ENCODE peak calls at places on chromosomes 4 and X, in four cellular contexts. C is H9, S is neuronal stem cell, W is IMR-90. A is an unnamed sample.

GRCh38 chr4:3291969-3292570 is 751 bp upstream of the RGS12 start:
- DNase-seq in C (peak), S (no peak), W (no peak), A (peak)

GRCh38 chr4:84688605-84689004 is 105.7 kb downstream of the CDS1 start:
- DNase-seq in C (no peak), S (no peak), W (no peak), A (no peak)

GRCh38 chr4:140083320-140083719 is 70.7 kb downstream of the MAML3 start:
- DNase-seq in C (no peak), S (no peak), W (no peak), A (peak)

GRCh38 chr4:148203056-148203898 is 238.9 kb downstream of the NR3C2 start:
- DNase-seq in C (peak), S (peak), W (no peak), A (no peak)

GRCh38 chr4:2044542-2045517 is 14.3 kb upstream of the NAT8L start:
- DNase-seq in C (no peak), S (no peak), W (no peak), A (no peak)

GRCh38 chr4:1171306-1172227 is 816 bp downstream of the SPON2 start:
- DNase-seq in C (peak), S (no peak), W (no peak), A (no peak)

GRCh38 chr4:100188829-100189228 is 1.4 kb downstream of the DDIT4L start:
- DNase-seq in C (no peak), S (no peak), W (no peak), A (no peak)

GRCh38 chr4:113397114-113397701 is 347.8 kb downstream of the ANK2 start:
- DNase-seq in C (no peak), S (no peak), W (peak), A (no peak)

GRCh38 chr4:88900432-88900831 is 156.6 kb downstream of the FAM13A start:
- DNase-seq in C (no peak), S (no peak), W (peak), A (no peak)

GRCh38 chrX:52933976-52934703 is 24.2 kb downstream of the FAM156A start:
- DNase-seq in C (no peak), S (no peak), W (no peak), A (peak)

GRCh38 chrX:7159132-7159861 is 11.3 kb upstream of the PUDP start:
- DNase-seq in C (no peak), S (no peak), W (no peak), A (no peak)

GRCh38 chr4:156638925-156639605 is 332.5 kb downstream of the PDGFC start:
- DNase-seq in C (no peak), S (no peak), W (peak), A (peak)

GRCh38 chr4:30714408-30715031 is 5.6 kb upstream of the PCDH7 start:
- DNase-seq in C (peak), S (peak), W (peak), A (peak)

GRCh38 chr4:6688879-6689505 is 4.7 kb upstream of the S100P start:
- DNase-seq in C (peak), S (no peak), W (peak), A (peak)

GRCh38 chrX:12955882-12956703 is 18.8 kb upstream of the TMSB4X start:
- DNase-seq in C (no peak), S (no peak), W (peak), A (peak)

GRCh38 chrX:17654116-17654515 is 83.2 kb upstream of the SCML1 start:
- DNase-seq in C (no peak), S (no peak), W (no peak), A (no peak)

GRCh38 chr4:37629713-37630112 is 56.5 kb downstream of the RELL1 start:
- DNase-seq in C (no peak), S (no peak), W (no peak), A (no peak)

GRCh38 chr4:153916273-153916755 is 127.4 kb upstream of the SFRP2 start:
- DNase-seq in C (no peak), S (no peak), W (no peak), A (no peak)

GRCh38 chr4:172390341-172390740 is 577.1 kb downstream of the GALNTL6 start:
- DNase-seq in C (no peak), S (no peak), W (no peak), A (no peak)

GRCh38 chr4:4787421-4787820 is 72.0 kb upstream of the MSX1 start:
- DNase-seq in C (no peak), S (no peak), W (no peak), A (no peak)

DNA sequence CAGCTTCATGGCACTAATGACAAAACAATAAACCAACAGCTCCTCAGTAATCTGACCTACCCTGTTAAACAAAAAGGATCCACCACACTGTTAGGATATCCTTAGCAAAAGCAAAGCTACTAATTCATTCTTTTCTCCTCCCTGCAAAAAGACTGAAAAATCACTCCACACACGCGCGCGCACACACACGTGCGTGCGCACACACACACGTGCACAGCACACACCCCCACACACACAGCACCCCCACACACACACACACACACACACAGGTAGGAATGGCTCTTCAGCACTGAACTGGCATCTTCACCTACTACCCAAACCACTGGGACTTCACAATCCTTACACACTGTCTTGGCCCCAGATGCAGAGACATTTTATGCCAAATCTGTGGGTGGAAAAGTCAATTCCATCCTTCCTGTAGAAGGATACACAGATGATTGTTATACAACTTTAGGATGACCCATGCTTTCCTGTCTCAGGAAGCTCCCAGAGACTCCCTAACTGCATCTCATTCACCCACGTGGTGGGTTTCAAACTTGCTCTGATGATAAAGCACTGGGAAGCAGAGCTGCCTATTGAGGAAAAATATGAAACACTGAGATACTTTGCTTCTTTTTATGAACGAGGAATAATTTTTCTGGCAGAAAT is 102.5 kb downstream of the TSPAN5 start:
- DNase-seq in C (no peak), S (no peak), W (peak), A (no peak)
- H3K14ac ChIP-seq in C (no peak), S (no peak), W (peak), A (no peak)

GRCh38 chr4:39526810-39527295 is 386 bp downstream of the UGDH start:
- DNase-seq in C (no peak), S (peak), W (no peak), A (no peak)
- H3K14ac ChIP-seq in C (peak), S (peak), W (peak), A (peak)

GRCh38 chrX:42075032-42075431 is 151.7 kb upstream of the CASK start:
- DNase-seq in C (no peak), S (no peak), W (no peak), A (no peak)

GRCh38 chrX:42085836-42086235 is 162.5 kb upstream of the CASK start:
- DNase-seq in C (no peak), S (no peak), W (no peak), A (no peak)

DNA sequence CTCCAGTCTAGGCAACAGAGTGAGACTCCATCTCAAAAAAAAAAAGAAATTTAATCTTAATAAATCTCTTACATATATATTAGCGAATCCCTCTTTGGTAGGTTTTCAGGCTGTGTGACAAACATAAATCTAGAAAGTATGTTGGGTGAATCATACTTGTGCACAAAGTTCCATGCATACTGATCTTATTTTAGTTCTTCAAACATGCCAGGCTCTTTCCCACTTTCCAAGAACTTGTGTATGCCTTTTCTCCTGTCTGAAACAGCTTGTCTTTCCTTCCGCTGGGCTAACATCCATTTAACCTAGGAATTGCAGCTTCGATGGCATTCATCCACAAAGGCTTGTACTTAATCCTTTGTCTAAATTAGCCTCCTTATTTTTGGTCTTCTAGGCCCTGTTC is 156.6 kb upstream of the CASK start:
- DNase-seq in C (no peak), S (no peak), W (peak), A (peak)
- H3K14ac ChIP-seq in C (no peak), S (no peak), W (no peak), A (no peak)

GRCh38 chr4:182807841-182808548 is 109.2 kb downstream of the DCTD start:
- DNase-seq in C (peak), S (no peak), W (no peak), A (no peak)
- H3K14ac ChIP-seq in C (no peak), S (peak), W (no peak), A (no peak)

DNA sequence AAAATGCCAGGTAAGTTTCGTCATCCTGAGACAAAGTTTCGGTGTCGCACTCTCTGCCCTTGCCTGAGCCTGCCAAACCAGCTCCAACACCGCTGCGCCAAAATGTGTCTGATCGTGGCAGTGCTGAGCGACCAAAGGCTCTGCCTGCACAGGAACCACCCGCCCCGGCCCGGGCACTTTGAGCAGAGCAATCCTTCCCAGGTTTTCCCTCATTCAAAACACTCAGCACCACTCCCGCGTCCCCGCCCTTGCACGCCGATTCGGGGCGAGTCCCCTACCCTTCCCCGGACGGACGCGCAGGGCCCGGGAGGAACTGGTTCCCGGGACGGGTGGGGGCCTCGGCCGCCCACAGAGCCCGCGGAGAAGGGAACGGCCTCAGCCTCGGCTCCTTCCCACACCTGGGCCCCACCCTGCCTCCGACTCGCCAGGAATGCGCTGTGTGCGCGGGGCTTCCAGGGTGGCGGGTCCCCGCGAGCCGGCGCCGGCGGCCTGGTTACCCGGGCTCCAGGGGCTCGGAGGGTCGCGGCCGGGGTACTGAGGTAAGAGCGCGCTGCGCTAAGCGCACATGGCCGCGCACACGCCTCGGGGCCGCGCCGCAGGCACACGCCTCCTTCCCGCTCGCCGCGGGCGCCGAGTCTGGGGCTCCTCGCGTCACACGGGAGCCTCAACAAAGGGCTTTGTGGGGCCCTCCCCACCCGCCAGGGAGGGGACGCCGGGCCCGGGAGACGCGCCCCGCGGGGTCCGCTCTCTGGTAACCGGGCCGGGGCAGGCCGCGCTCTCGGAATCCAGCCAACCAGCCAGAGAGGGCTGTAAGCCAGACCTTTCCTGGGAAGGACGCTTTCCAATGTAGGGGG is at the start of gene C4orf36:
- DNase-seq in C (peak), S (peak), W (peak), A (peak)
- H3K14ac ChIP-seq in C (peak), S (peak), W (peak), A (peak)

GRCh38 chr4:183100827-183101226 is 1.8 kb downstream of the WWC2 start:
- DNase-seq in C (no peak), S (no peak), W (no peak), A (peak)

GRCh38 chr4:183098080-183098722 is 856 bp upstream of the WWC2 start:
- DNase-seq in C (no peak), S (peak), W (peak), A (peak)

GRCh38 chr4:183100298-183100599 is 1.2 kb downstream of the WWC2 start:
- DNase-seq in C (no peak), S (no peak), W (no peak), A (no peak)

GRCh38 chr4:183098723-183099536 is at the start of gene WWC2:
- DNase-seq in C (peak), S (peak), W (peak), A (peak)

GRCh38 chr4:183099537-183100297 is 660 bp downstream of the WWC2 start:
- DNase-seq in C (peak), S (peak), W (no peak), A (peak)
- H3K14ac ChIP-seq in C (peak), S (peak), W (peak), A (peak)

DNA sequence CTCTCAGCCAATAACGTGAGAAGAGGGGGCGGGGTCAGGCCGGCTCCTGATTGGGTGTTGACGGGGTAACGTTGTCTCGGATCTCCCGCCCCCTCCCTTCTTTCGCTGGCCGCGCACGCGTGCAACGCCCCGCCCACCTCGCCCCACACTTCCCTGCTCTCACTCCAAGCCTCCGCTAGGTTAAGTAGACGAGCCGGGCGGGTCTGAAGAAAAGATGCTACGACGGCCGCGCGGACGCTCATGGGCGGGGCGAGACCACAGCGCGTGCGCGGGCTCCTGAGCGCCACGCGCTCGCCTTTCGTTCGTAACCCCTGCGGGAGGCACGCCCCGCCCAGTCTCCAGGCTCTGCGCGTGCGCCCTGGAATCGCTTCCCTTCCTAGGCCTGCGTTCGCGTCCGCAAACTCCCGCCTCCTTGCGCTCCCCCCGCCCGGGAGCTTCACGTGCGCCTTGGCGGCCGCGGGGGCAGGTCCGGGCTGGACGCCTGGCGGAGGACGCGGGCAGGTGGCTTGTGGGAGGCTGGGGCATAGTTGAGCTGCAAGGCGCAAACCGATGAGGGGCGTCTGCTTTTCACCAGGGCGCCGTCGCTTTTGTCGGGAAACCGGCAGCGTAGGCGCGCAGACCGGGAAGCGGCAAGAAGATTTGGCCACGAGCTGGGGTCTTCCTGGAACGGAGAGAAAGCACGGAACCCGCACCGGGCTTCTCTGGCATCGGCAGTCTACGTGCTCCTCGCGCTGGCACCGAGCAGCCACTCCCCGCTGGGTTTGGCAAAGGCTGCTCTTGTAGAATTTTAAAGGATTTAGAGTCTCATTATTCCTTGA is 467 bp upstream of the PGRMC2 start:
- DNase-seq in C (peak), S (peak), W (peak), A (peak)
- H3K14ac ChIP-seq in C (peak), S (no peak), W (peak), A (peak)